ENCODE peak calls at places on chromosome 19, in ten cellular contexts. A is iris pigment epithelial cell, B is fibroblast of pulmonary artery, R is H9, Q is WERI-Rb-1, I is AG04450, H is Peyer's patch, V is NCI-H187, F is DND-41, M is T-helper 17 cell. U is an unnamed sample.

GRCh38 chr19:21322528-21322927 is 6.7 kb downstream of the ZNF708 start:
- DNase-seq in H (no peak), R (no peak), Q (no peak), B (peak; percentile 44), F (no peak), I (no peak), A (no peak), V (no peak), M (no peak), U (no peak)

GRCh38 chr19:48722196-48722708 is 2.7 kb upstream of the MAMSTR start:
- DNase-seq in B (no peak), I (no peak), H (no peak), Q (no peak), F (no peak), M (no peak), R (no peak), V (no peak), A (no peak), U (no peak)

GRCh38 chr19:33329727-33330126 is 27.4 kb upstream of the CEBPA start:
- DNase-seq in M (no peak), I (no peak), V (no peak), A (no peak), F (no peak), R (no peak), Q (no peak), H (no peak), B (no peak), U (no peak)

GRCh38 chr19:40962460-40962961 is 28.6 kb upstream of the CYP2B6 start:
- DNase-seq in R (no peak), V (no peak), F (no peak), Q (no peak), I (no peak), B (peak; percentile 27), H (no peak), A (peak; percentile 25), M (no peak), U (no peak)

GRCh38 chr19:33634361-33635091 is 12.8 kb downstream of the CHST8 start:
- DNase-seq in R (peak; percentile 14), F (no peak), A (no peak), B (no peak), V (no peak), M (no peak), Q (no peak), I (no peak), H (no peak), U (no peak)

GRCh38 chr19:39127812-39128510 is 2.4 kb downstream of the PAK4 start:
- DNase-seq in B (no peak), R (no peak), I (no peak), M (no peak), H (no peak), Q (no peak), A (no peak), F (no peak), V (no peak), U (peak; percentile 63)

GRCh38 chr19:1651061-1651547 is 1.3 kb downstream of the TCF3 start:
- DNase-seq in I (no peak), M (peak; percentile 47), A (peak; percentile 47), B (peak; percentile 42), R (no peak), F (peak; percentile 90), V (no peak), H (peak; percentile 52), Q (no peak), U (peak; percentile 57)

GRCh38 chr19:54247106-54247930 is 4.7 kb upstream of the LILRA6 start:
- DNase-seq in V (no peak), I (no peak), H (no peak), B (no peak), A (no peak), M (no peak), Q (no peak), R (no peak), F (no peak), U (no peak)

GRCh38 chr19:5890099-5890498 is 13.5 kb downstream of the NDUFA11 start:
- DNase-seq in B (no peak), I (no peak), H (no peak), V (no peak), Q (no peak), R (no peak), M (no peak), F (no peak), A (no peak), U (no peak)

GRCh38 chr19:29645491-29645867 is 19.8 kb upstream of the PLEKHF1 start:
- DNase-seq in Q (no peak), M (no peak), V (no peak), A (no peak), B (no peak), R (no peak), H (no peak), I (no peak), F (no peak), U (no peak)

GRCh38 chr19:34254552-34255432 is at the start of gene GARRE1:
- DNase-seq in A (no peak), Q (peak; percentile 41), F (peak; percentile 24), M (peak; percentile 81), R (peak; percentile 41), I (no peak), H (no peak), V (peak; percentile 71), B (peak; percentile 56), U (peak; percentile 64)

GRCh38 chr19:24029941-24030636 is 56.9 kb upstream of the ZNF254 start:
- DNase-seq in H (no peak), I (no peak), M (no peak), A (no peak), V (no peak), Q (peak; percentile 8), B (no peak), F (no peak), R (peak; percentile 33), U (no peak)

GRCh38 chr19:3733549-3734309 is 25.5 kb downstream of the TJP3 start:
- DNase-seq in Q (no peak), V (no peak), A (no peak), I (no peak), M (no peak), H (no peak), F (no peak), B (no peak), R (no peak), U (no peak)

GRCh38 chr19:52200044-52200443 is 10.2 kb downstream of the PPP2R1A start:
- DNase-seq in B (peak; percentile 85), A (peak; percentile 87), I (peak; percentile 21), V (no peak), F (no peak), M (no peak), R (no peak), Q (no peak), H (no peak), U (no peak)

GRCh38 chr19:4800591-4801081 is 9.1 kb downstream of the FEM1A start:
- DNase-seq in F (no peak), H (no peak), Q (no peak), A (no peak), B (no peak), M (no peak), V (no peak), I (no peak), R (no peak), U (no peak)

GRCh38 chr19:510606-511100 is 3.4 kb downstream of the TPGS1 start:
- DNase-seq in B (peak; percentile 92), V (peak; percentile 64), R (peak; percentile 95), M (peak; percentile 80), I (peak; percentile 60), F (peak; percentile 94), H (peak; percentile 80), Q (peak; percentile 90), A (peak; percentile 86), U (peak; percentile 82)

GRCh38 chr19:37999309-38000213 is 92.6 kb downstream of the SIPA1L3 start:
- DNase-seq in M (no peak), F (no peak), A (peak; percentile 99), H (no peak), R (no peak), Q (no peak), V (no peak), B (peak; percentile 97), I (peak; percentile 92), U (no peak)

GRCh38 chr19:10274589-10274988 is 3.7 kb downstream of the ICAM1 start:
- DNase-seq in V (no peak), I (no peak), Q (no peak), M (no peak), R (no peak), A (no peak), H (no peak), F (no peak), B (no peak), U (no peak)

GRCh38 chr19:55179570-55180484 is at the start of gene SYT5:
- DNase-seq in A (no peak), R (peak; percentile 69), V (no peak), B (no peak), F (peak; percentile 77), Q (peak; percentile 32), M (peak; percentile 52), H (no peak), I (no peak), U (peak; percentile 63)

GRCh38 chr19:6521718-6522646 is 8.8 kb upstream of the TNFSF9 start:
- DNase-seq in H (peak; percentile 87), V (no peak), R (no peak), Q (no peak), I (no peak), F (peak; percentile 20), B (peak; percentile 36), M (no peak), A (peak; percentile 27), U (peak; percentile 46)

GRCh38 chr19:42512743-42513304 is 15.5 kb downstream of the CEACAM1 start:
- DNase-seq in I (no peak), H (peak; percentile 40), R (peak; percentile 43), A (no peak), V (no peak), B (no peak), F (no peak), M (no peak), Q (no peak), U (no peak)

GRCh38 chr19:47186337-47187022 is 44.5 kb downstream of the BBC3 start:
- DNase-seq in I (no peak), H (peak; percentile 60), A (no peak), F (peak; percentile 24), V (no peak), M (peak; percentile 27), Q (no peak), R (no peak), B (no peak), U (peak; percentile 68)

GRCh38 chr19:47407417-47407774 is 11.9 kb downstream of the MEIS3 start:
- DNase-seq in H (no peak), A (no peak), B (no peak), R (no peak), F (no peak), I (no peak), M (no peak), Q (no peak), V (no peak), U (no peak)

GRCh38 chr19:18353378-18354005 is 13.1 kb downstream of the PGPEP1 start:
- DNase-seq in F (no peak), I (no peak), M (no peak), Q (no peak), R (no peak), B (no peak), H (no peak), V (no peak), A (no peak), U (no peak)

GRCh38 chr19:11018743-11019142 is 57.9 kb downstream of the SMARCA4 start:
- DNase-seq in H (no peak), B (no peak), R (no peak), F (no peak), Q (no peak), V (no peak), M (no peak), A (no peak), I (no peak), U (peak; percentile 43)

GRCh38 chr19:511101-511841 is 4.0 kb downstream of the TPGS1 start:
- DNase-seq in V (peak; percentile 96), R (peak; percentile 78), A (peak; percentile 50), M (peak; percentile 81), B (peak; percentile 72), H (peak; percentile 75), I (no peak), Q (no peak), F (peak; percentile 96), U (peak; percentile 92)

GRCh38 chr19:50556236-50557008 is 11.8 kb downstream of the LRRC4B start:
- DNase-seq in M (peak; percentile 61), B (peak; percentile 77), V (no peak), R (peak; percentile 94), F (peak; percentile 62), I (peak; percentile 16), Q (peak; percentile 93), H (peak; percentile 56), A (peak; percentile 53), U (peak; percentile 64)

GRCh38 chr19:13764101-13764807 is at the start of gene MRI1:
- DNase-seq in V (peak; percentile 46), B (peak; percentile 80), A (peak; percentile 51), R (peak; percentile 48), Q (peak; percentile 71), F (peak; percentile 84), M (peak; percentile 53), I (no peak), H (peak; percentile 78), U (peak; percentile 88)